ENCODE peak calls at places on chromosome 6, in ten cellular contexts. Z is heart left ventricle, U is HepG2, V is H9, C is brain microvascular endothelial cell, Q is ovary, O is IMR-90, H is mammary epithelial cell, S is K562, J is transverse colon. P is an unnamed sample.

GRCh38 chr6:5752282-5752681 is 254.4 kb downstream of the NRN1 start:
- DNase-seq in Q (no peak), Z (no peak), H (no peak), C (peak; percentile 63), O (peak; percentile 82), J (no peak), V (peak; percentile 66), S (no peak), U (no peak), P (no peak)

GRCh38 chr6:5025911-5026819 is 22.3 kb upstream of the RPP40 start:
- DNase-seq in J (peak; percentile 57), U (peak; percentile 35), Q (peak; percentile 66), S (peak; percentile 39), O (peak; percentile 30), H (no peak), Z (peak; percentile 80), V (peak; percentile 76), C (peak; percentile 6), P (peak; percentile 85)

GRCh38 chr6:109094351-109095035 is at the start of gene SESN1:
- DNase-seq in Q (peak; percentile 93), V (peak; percentile 91), H (peak; percentile 97), O (peak; percentile 89), J (peak; percentile 94), Z (peak; percentile 96), S (peak; percentile 94), U (peak; percentile 76), C (peak; percentile 89), P (peak; percentile 95)

GRCh38 chr6:169172435-169172834 is 81.2 kb downstream of the THBS2 start:
- DNase-seq in H (peak; percentile 76), S (no peak), Q (peak; percentile 75), C (peak; percentile 88), V (no peak), O (peak; percentile 55), J (no peak), Z (no peak), U (no peak), P (peak; percentile 84)

GRCh38 chr6:16731503-16732018 is 29.7 kb downstream of the ATXN1 start:
- DNase-seq in U (no peak), C (no peak), Q (no peak), O (no peak), V (no peak), H (no peak), Z (no peak), S (no peak), J (no peak), P (no peak)

GRCh38 chr6:107658920-107659879 is 164.9 kb downstream of the SCML4 start:
- DNase-seq in Q (no peak), U (peak; percentile 44), S (no peak), J (no peak), H (no peak), C (no peak), Z (no peak), V (no peak), O (peak; percentile 69), P (no peak)

GRCh38 chr6:35061102-35061615 is 80.0 kb downstream of the TCP11 start:
- DNase-seq in H (no peak), V (no peak), Q (no peak), U (no peak), Z (no peak), O (no peak), S (peak; percentile 30), C (no peak), J (no peak), P (no peak)

GRCh38 chr6:44925100-44925739 is 402.9 kb upstream of the RUNX2 start:
- DNase-seq in C (peak; percentile 68), J (no peak), Q (no peak), H (peak; percentile 72), O (peak; percentile 5), Z (no peak), S (peak; percentile 27), U (peak; percentile 44), V (no peak), P (no peak)

GRCh38 chr6:35687658-35688604 is 784 bp downstream of the FKBP5 start:
- DNase-seq in Z (peak; percentile 81), V (peak; percentile 69), H (peak; percentile 63), Q (peak; percentile 75), U (no peak), O (peak; percentile 57), J (peak; percentile 74), S (peak; percentile 88), C (no peak), P (peak; percentile 66)

GRCh38 chr6:56757585-56757984 is 114.9 kb upstream of the DST start:
- DNase-seq in S (no peak), U (peak; percentile 72), V (no peak), J (peak; percentile 52), C (no peak), H (peak; percentile 35), Z (no peak), Q (no peak), O (peak; percentile 71), P (no peak)

GRCh38 chr6:135451617-135452190 is 45.8 kb downstream of the AHI1 start:
- DNase-seq in O (peak; percentile 43), J (no peak), Q (no peak), U (peak; percentile 32), H (peak; percentile 10), V (no peak), Z (no peak), C (no peak), S (peak; percentile 31), P (no peak)

GRCh38 chr6:142074516-142074915 is 58.2 kb upstream of the GJE1 start:
- DNase-seq in U (no peak), H (no peak), O (peak; percentile 0), V (no peak), J (no peak), C (no peak), Q (no peak), S (no peak), Z (no peak), P (no peak)

DNA sequence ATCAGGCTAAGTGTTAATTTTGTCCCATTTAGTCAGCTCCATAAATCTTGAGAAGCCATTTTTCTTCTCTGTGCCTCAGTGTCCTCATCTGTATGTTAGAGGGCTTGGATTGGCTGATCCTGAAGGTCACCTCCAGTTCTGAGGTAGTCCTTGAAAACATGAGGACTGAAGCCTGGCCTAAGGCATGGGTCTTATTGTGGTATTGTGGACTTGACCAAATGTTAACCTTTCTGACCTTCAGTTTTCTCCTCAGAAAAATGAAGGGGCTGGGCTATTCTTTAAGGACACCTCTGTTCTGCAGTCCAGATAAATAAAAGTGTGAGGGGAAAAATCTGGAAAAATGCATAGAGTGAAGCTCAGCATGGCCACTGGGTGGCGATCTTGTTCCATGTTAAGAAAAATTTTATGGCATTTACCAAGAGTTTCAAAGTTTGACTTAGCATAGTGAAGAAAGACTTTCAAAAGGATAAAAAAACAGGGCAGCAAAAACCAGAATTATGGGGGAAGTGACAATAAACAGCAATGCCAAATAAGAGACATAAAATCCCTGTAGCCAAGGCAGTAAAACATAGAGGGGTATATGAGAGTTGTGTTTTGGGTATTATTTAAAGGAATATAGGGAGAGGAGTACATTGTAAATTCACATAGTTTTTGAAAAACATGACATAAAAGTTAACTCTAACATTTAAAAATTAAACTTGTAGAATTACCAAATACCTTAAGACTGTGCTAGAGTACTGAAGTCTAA is 13.2 kb upstream of the TFB1M start:
- DNase-seq in Q (peak; percentile 67), S (peak; percentile 49), U (peak; percentile 86), V (no peak), J (peak; percentile 60), Z (no peak), O (peak; percentile 78), C (peak; percentile 45), H (peak; percentile 32), P (peak; percentile 40)
- H3K27ac ChIP-seq in Q (no peak overlapping the region), S (no peak overlapping the region), U (peak overlapping the region; percentile 100), V (no peak overlapping the region), J (no peak overlapping the region), Z (no peak overlapping the region), O (peak overlapping the region; percentile 83), C (peak overlapping the region; percentile 14), H (no peak overlapping the region), P (no peak overlapping the region)

DNA sequence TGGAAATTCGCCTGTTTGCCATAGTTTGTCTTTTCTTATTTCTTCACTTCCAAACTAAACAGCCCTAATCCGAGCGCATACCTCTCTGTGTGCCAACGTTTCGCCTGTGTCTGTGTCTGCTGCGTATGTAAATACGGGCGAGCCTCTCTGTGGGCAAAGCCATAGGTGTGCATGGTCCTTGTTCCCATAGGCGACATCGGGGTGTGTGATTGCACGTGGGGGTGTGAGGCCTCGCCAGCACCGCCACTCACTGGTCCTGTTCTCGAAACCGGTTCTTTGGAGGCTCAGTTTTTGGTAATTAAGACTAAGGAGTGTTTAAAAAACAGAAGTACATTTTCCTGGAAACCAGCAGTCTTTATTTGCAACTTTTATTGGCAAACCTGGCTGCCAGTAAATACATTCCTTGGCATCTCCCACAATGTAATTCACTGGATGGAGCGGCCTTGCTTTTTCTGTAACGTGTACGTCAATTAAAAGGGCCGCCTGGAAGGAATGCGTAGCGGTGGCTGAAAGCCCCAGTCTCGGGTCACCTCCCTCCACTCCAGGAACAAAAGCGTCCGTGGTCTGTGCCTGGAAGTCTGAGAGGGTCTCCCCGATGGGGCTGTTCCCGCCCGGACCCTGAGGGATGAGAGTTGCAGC is 5.9 kb upstream of the FOXC1 start:
- DNase-seq in S (no peak), O (no peak), C (no peak), Q (no peak), H (no peak), V (no peak), Z (no peak), J (no peak), U (peak; percentile 22), P (no peak)
- H3K27me3 ChIP-seq in S (peaks cover 72% of the 10 kb centered on the region), O (peaks cover 29% of the 10 kb centered on the region), C (peaks cover 57% of the 10 kb centered on the region), Q (peaks cover 8% of the 10 kb centered on the region), H (no peaks in the 10 kb centered on the region), V (peaks cover 53% of the 10 kb centered on the region), Z (peaks cover 78% of the 10 kb centered on the region), J (peaks cover 99% of the 10 kb centered on the region), U (peaks cover 32% of the 10 kb centered on the region), P (no peaks in the 10 kb centered on the region)

GRCh38 chr6:106511274-106512047 is 117.8 kb downstream of the RTN4IP1 start:
- DNase-seq in Z (no peak), J (peak; percentile 39), S (no peak), H (peak; percentile 74), O (no peak), U (peak; percentile 18), V (peak; percentile 58), C (no peak), Q (peak; percentile 53), P (no peak)

GRCh38 chr6:106510090-106510970 is 119.0 kb downstream of the RTN4IP1 start:
- DNase-seq in Q (peak; percentile 69), H (peak; percentile 87), O (no peak), S (peak; percentile 14), V (peak; percentile 64), C (no peak), Z (peak; percentile 76), U (peak; percentile 40), J (peak; percentile 86), P (peak; percentile 37)

GRCh38 chr6:106508836-106509235 is 120.5 kb downstream of the RTN4IP1 start:
- DNase-seq in V (no peak), S (no peak), Z (no peak), O (peak; percentile 52), U (no peak), Q (no peak), H (peak; percentile 38), C (no peak), J (no peak), P (no peak)

GRCh38 chr6:106512048-106512957 is 117.0 kb downstream of the RTN4IP1 start:
- DNase-seq in O (no peak), V (peak; percentile 55), Z (peak; percentile 89), H (peak; percentile 68), C (no peak), J (peak; percentile 92), U (peak; percentile 68), Q (peak; percentile 77), S (peak; percentile 13), P (peak; percentile 75)

GRCh38 chr6:106509420-106510089 is 119.7 kb downstream of the RTN4IP1 start:
- DNase-seq in V (peak; percentile 57), H (no peak), O (no peak), J (no peak), S (no peak), Q (no peak), C (peak; percentile 29), Z (no peak), U (peak; percentile 28), P (no peak)
- TF ChIP-seq CTCF in V (peak; percentile 59), H (no peak), O (no peak), J (no peak), S (no peak), Q (no peak), C (peak; percentile 71), Z (no peak), U (no peak), P (no peak)

GRCh38 chr6:87494761-87495422 is 22.1 kb downstream of the SLC35A1 start:
- DNase-seq in S (no peak), O (no peak), Q (no peak), C (no peak), U (no peak), J (peak; percentile 66), V (no peak), Z (no peak), H (no peak), P (no peak)
- H3K27ac ChIP-seq in S (no peak overlapping the region), O (no peak overlapping the region), Q (no peak overlapping the region), C (no peak overlapping the region), U (no peak overlapping the region), J (peak overlapping the region; percentile 79), V (no peak overlapping the region), Z (no peak overlapping the region), H (no peak overlapping the region), P (no peak overlapping the region)